ENCODE peak calls at places on chromosomes 13 and 19, in eight cellular contexts. M is GM23338, O is neural progenitor cell, E is GM23248, H is SK-N-SH, X is hepatocyte, W is HCT116, Q is MM.1S. U is an unnamed sample.

GRCh38 chr13:30499338-30499737 is 33.6 kb upstream of the HMGB1 start:
- DNase-seq in M (no peak), X (no peak), W (no peak), Q (no peak), O (no peak), H (no peak), E (no peak), U (no peak)

GRCh38 chr13:25286308-25286968 is 850 bp downstream of the MTMR6 start:
- DNase-seq in W (no peak), H (peak; percentile 49), X (peak; percentile 46), M (peak; percentile 36), O (peak; percentile 47), Q (no peak), E (peak; percentile 81), U (peak; percentile 72)

GRCh38 chr19:49973987-49974386 is 13.0 kb upstream of the SIGLEC11 start:
- DNase-seq in H (no peak), W (no peak), O (no peak), Q (no peak), X (no peak), E (no peak), M (no peak), U (no peak)

GRCh38 chr19:36688058-36688457 is 646 bp downstream of the ZNF567 start:
- DNase-seq in H (no peak), X (no peak), M (no peak), W (no peak), E (peak; percentile 10), O (no peak), Q (no peak), U (no peak)

GRCh38 chr19:6424190-6424938 is at the start of gene KHSRP:
- DNase-seq in H (peak; percentile 98), O (peak; percentile 67), M (peak; percentile 45), X (peak; percentile 56), W (no peak), E (peak; percentile 42), Q (peak; percentile 13), U (peak; percentile 51)

GRCh38 chr13:99214691-99215090 is 14.0 kb downstream of the UBAC2 start:
- DNase-seq in E (no peak), M (no peak), O (no peak), Q (no peak), W (no peak), H (no peak), X (no peak), U (no peak)

GRCh38 chr13:20400774-20401173 is 124.9 kb downstream of the CRYL1 start:
- DNase-seq in Q (no peak), E (peak; percentile 85), O (no peak), X (no peak), H (no peak), M (no peak), W (no peak), U (no peak)

GRCh38 chr13:106919638-106920037 is 351.7 kb upstream of the ARGLU1 start:
- DNase-seq in X (peak; percentile 9), O (peak; percentile 63), W (no peak), M (peak; percentile 26), Q (no peak), H (no peak), E (no peak), U (peak; percentile 49)

GRCh38 chr19:49359851-49360845 is 2.1 kb downstream of the TEAD2 start:
- DNase-seq in Q (no peak), O (no peak), H (no peak), M (no peak), W (no peak), E (no peak), X (no peak), U (peak; percentile 54)

GRCh38 chr13:97327521-97328221 is 105.5 kb downstream of the MBNL2 start:
- DNase-seq in X (no peak), W (no peak), O (no peak), Q (no peak), E (no peak), M (no peak), H (no peak), U (no peak)

GRCh38 chr19:14363203-14364097 is 17.8 kb upstream of the ADGRE5 start:
- DNase-seq in M (peak; percentile 94), X (peak; percentile 69), O (peak; percentile 78), E (peak; percentile 77), H (peak; percentile 58), W (peak; percentile 77), Q (no peak), U (no peak)
- H3K27ac ChIP-seq in M (peak overlapping the region; percentile 99), X (peak overlapping the region; percentile 61), O (peak overlapping the region; percentile 61), E (peak overlapping the region; percentile 52), H (peak overlapping the region; percentile 34), W (peak overlapping the region; percentile 90), Q (no peak overlapping the region), U (no peak overlapping the region)

GRCh38 chr13:39023316-39023715 is 14.6 kb downstream of the PROSER1 start:
- DNase-seq in Q (no peak), X (no peak), H (no peak), W (no peak), M (peak; percentile 90), E (peak; percentile 5), O (no peak), U (no peak)
- TF ChIP-seq EZH2phosphoT487 in Q (no peak), X (no peak), H (no peak), W (no peak), M (no peak), E (no peak), O (no peak), U (no peak)

GRCh38 chr13:101512650-101513049 is 60.2 kb downstream of the ITGBL1 start:
- DNase-seq in E (peak; percentile 71), W (no peak), H (no peak), X (no peak), M (no peak), O (no peak), Q (no peak), U (no peak)
- H3K4me2 ChIP-seq in E (peak overlapping the region; percentile 72), W (no peak overlapping the region), H (peak overlapping the region; percentile 59), X (no peak overlapping the region), M (no peak overlapping the region), O (no peak overlapping the region), Q (no peak overlapping the region), U (no peak overlapping the region)

GRCh38 chr19:38148337-38148736 is 75.7 kb downstream of the DPF1 start:
- DNase-seq in E (no peak), M (no peak), Q (no peak), H (no peak), X (no peak), W (no peak), O (no peak), U (no peak)
- H3K27ac ChIP-seq in E (no peak overlapping the region), M (no peak overlapping the region), Q (no peak overlapping the region), H (no peak overlapping the region), X (no peak overlapping the region), W (no peak overlapping the region), O (no peak overlapping the region), U (no peak overlapping the region)

U was measured in OCI-LY7.